ENCODE peak calls at places on chromosomes 2 and 18, in ten cellular contexts. M, Y, G, Z, A, U, J, K, N and V are unnamed samples.

GRCh38 chr2:109558076-109558882 is 55.5 kb downstream of the SEPTIN10 start:
- DNase-seq in Y (peak; percentile 13), A (no peak), K (no peak), Z (no peak), G (no peak), U (peak; percentile 85), M (no peak), N (peak; percentile 83), J (peak; percentile 81), V (peak; percentile 71)

GRCh38 chr2:44799105-44799504 is 142.4 kb upstream of the SIX3 start:
- DNase-seq in J (no peak), A (no peak), U (no peak), Z (no peak), M (no peak), Y (no peak), G (no peak), N (no peak), K (no peak), V (no peak)

GRCh38 chr2:118269408-118270051 is 181.3 kb downstream of the INSIG2 start:
- DNase-seq in M (no peak), G (no peak), J (no peak), Y (no peak), N (no peak), K (peak; percentile 26), A (no peak), Z (no peak), U (no peak), V (no peak)

GRCh38 chr2:116918574-116918973 is 895.9 kb upstream of the DDX18 start:
- DNase-seq in Y (no peak), M (no peak), U (no peak), A (no peak), N (no peak), Z (no peak), K (no peak), J (no peak), G (no peak), V (no peak)

GRCh38 chr18:25284861-25285574 is 66.9 kb downstream of the ZNF521 start:
- DNase-seq in G (peak; percentile 62), M (no peak), K (no peak), Z (no peak), U (peak; percentile 82), Y (no peak), J (no peak), N (peak; percentile 41), A (no peak), V (no peak)

GRCh38 chr2:205706769-205707375 is 24.6 kb downstream of the NRP2 start:
- DNase-seq in M (peak; percentile 94), K (peak; percentile 92), Z (peak; percentile 78), J (peak; percentile 56), U (peak; percentile 87), Y (peak; percentile 71), G (peak; percentile 78), A (peak; percentile 80), N (peak; percentile 97), V (peak; percentile 94)

GRCh38 chr18:35268811-35269210 is 21.2 kb downstream of the ZSCAN30 start:
- DNase-seq in G (no peak), K (no peak), Y (no peak), Z (no peak), M (no peak), J (no peak), N (no peak), A (no peak), U (no peak), V (no peak)

GRCh38 chr2:141554810-141555209 is 576.0 kb downstream of the LRP1B start:
- DNase-seq in Y (peak; percentile 60), A (peak; percentile 24), K (peak; percentile 51), N (peak; percentile 55), G (no peak), M (no peak), U (peak; percentile 32), Z (no peak), J (peak; percentile 45), V (peak; percentile 11)

GRCh38 chr2:182064024-182064880 is 78.6 kb downstream of the PPP1R1C start:
- DNase-seq in G (peak; percentile 49), N (peak; percentile 27), K (no peak), Z (no peak), U (no peak), J (no peak), M (peak; percentile 68), A (no peak), Y (no peak), V (no peak)

GRCh38 chr18:48569915-48570264 is 31.1 kb downstream of the CTIF start:
- DNase-seq in Z (no peak), Y (no peak), J (no peak), K (no peak), M (no peak), N (no peak), G (no peak), A (no peak), U (no peak), V (no peak)

GRCh38 chr18:73355076-73355475 is 487.3 kb upstream of the NETO1 start:
- DNase-seq in U (no peak), J (no peak), N (peak; percentile 15), K (no peak), A (no peak), Y (no peak), Z (no peak), M (no peak), G (no peak), V (no peak)

GRCh38 chr2:219475697-219476604 is 22.7 kb upstream of the GMPPA start:
- DNase-seq in Z (peak; percentile 80), N (peak; percentile 45), K (peak; percentile 50), G (peak; percentile 80), A (no peak), J (no peak), U (peak; percentile 51), M (peak; percentile 90), Y (peak; percentile 88), V (peak; percentile 51)

GRCh38 chr2:210475726-210476125 is 833 bp downstream of the LANCL1 start:
- DNase-seq in G (no peak), A (no peak), N (no peak), J (no peak), K (no peak), M (no peak), Z (no peak), Y (no peak), U (no peak), V (no peak)

GRCh38 chr18:36419913-36420531 is 122.5 kb downstream of the FHOD3 start:
- DNase-seq in J (peak; percentile 84), Y (peak; percentile 28), G (no peak), A (no peak), Z (no peak), U (peak; percentile 67), N (peak; percentile 21), M (no peak), K (peak; percentile 79), V (no peak)

GRCh38 chr2:160613466-160614153 is 120.0 kb upstream of the RBMS1 start:
- DNase-seq in Y (no peak), U (peak; percentile 88), G (no peak), J (peak; percentile 76), M (no peak), Z (no peak), K (no peak), N (peak; percentile 91), A (peak; percentile 27), V (peak; percentile 61)

DNA sequence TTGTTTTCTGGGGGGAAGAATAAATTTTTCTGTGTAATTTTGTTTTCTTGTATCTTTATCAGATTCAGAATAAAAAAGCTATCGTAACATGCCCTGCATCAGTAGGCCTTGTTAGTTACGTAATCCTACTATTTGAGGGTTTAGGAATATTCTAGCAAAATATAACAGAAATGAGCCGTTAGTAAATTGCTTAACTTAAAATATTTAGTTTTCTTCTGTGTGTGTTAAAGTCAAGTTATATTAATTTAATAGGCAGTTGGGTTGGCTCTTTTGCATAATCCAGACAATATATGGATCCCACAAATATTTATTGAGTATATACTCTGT is 151.7 kb downstream of the FMNL2 start:
- DNase-seq in K (no peak), Z (no peak), Y (no peak), U (no peak), J (no peak), M (no peak), G (no peak), A (no peak), N (no peak), V (no peak)
- TF ChIP-seq CTCF in K (no peak), Z (no peak), Y (no peak), U (no peak), J (no peak), M (no peak), G (no peak), A (no peak), N (no peak), V (no peak)

GRCh38 chr2:105395691-105396090 is 3.2 kb downstream of the FHL2 start:
- DNase-seq in J (no peak), Y (no peak), A (no peak), M (no peak), G (no peak), Z (no peak), U (no peak), N (no peak), K (no peak), V (no peak)
- H3K4me3 ChIP-seq in J (peak overlapping the region; percentile 42), Y (no peak overlapping the region), A (peak overlapping the region; percentile 99), M (no peak overlapping the region), G (peak overlapping the region; percentile 97), Z (no peak overlapping the region), U (peak overlapping the region; percentile 100), N (peak overlapping the region; percentile 99), K (no peak overlapping the region), V (peak overlapping the region; percentile 100)

GRCh38 chr18:55266981-55267380 is 307.7 kb upstream of the CCDC68 start:
- DNase-seq in Z (no peak), K (no peak), N (no peak), U (peak; percentile 77), G (no peak), A (no peak), J (no peak), Y (no peak), M (no peak), V (no peak)
- TF ChIP-seq CTCF in Z (no peak), K (no peak), N (no peak), U (no peak), G (no peak), A (no peak), J (no peak), Y (no peak), M (no peak), V (no peak)

DNA sequence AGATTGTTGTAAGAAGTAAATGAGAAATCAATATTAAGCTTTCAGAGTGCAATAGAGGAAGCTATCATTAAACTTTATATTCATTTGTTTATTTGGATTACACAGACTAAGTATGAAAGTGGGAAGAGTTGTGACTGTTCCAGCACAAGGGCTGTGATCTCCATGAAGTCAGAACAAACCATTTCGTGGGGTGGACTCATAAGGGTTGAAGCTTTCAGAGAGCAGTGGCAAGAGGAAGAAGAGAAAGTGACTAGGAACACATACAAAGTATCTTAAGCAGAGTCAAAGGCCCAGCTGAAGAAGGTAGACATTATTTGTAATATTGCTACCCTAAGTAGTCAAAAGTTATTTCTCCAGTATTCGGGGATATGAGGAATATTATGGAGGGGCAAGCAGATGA is 117.0 kb downstream of the ARHGAP15 start:
- DNase-seq in G (no peak), U (no peak), N (no peak), A (no peak), Z (no peak), K (no peak), M (no peak), J (no peak), Y (no peak), V (no peak)
- H3K4me3 ChIP-seq in G (no peak overlapping the region), U (no peak overlapping the region), N (no peak overlapping the region), A (no peak overlapping the region), Z (no peak overlapping the region), K (no peak overlapping the region), M (no peak overlapping the region), J (no peak overlapping the region), Y (no peak overlapping the region), V (no peak overlapping the region)

GRCh38 chr2:134466141-134466540 is 212.3 kb downstream of the MGAT5 start:
- DNase-seq in J (peak; percentile 39), M (no peak), Y (peak; percentile 57), Z (peak; percentile 22), N (no peak), A (no peak), U (peak; percentile 17), K (peak; percentile 57), G (no peak), V (no peak)
- TF ChIP-seq CTCF in J (peak; percentile 60), M (no peak), Y (peak; percentile 50), Z (peak; percentile 19), N (peak; percentile 9), A (no peak), U (no peak), K (peak; percentile 38), G (no peak), V (peak; percentile 24)